ENCODE peak calls at places on chromosomes 11 and 22, in nine cellular contexts. R is GM12892, J is GM12891, C is stomach, Z is HCT116, L is GM23338, G is HL-60, P is H1, N is suprapubic skin. D is an unnamed sample.

GRCh38 chr11:2686360-2687222 is 13.2 kb downstream of the KCNQ1OT1 start:
- DNase-seq in R (no peak), J (no peak), C (no peak), Z (no peak), L (no peak), G (no peak), P (no peak), N (peak), D (no peak)

GRCh38 chr11:95092549-95093324 is 3.1 kb downstream of the ENDOD1 start:
- DNase-seq in R (no peak), J (no peak), C (no peak), Z (no peak), L (peak), G (no peak), P (no peak), N (no peak), D (no peak)

GRCh38 chr11:119093666-119093950 is 8.0 kb downstream of the DPAGT1 start:
- DNase-seq in R (no peak), J (no peak), C (no peak), Z (no peak), L (no peak), G (no peak), P (no peak), N (no peak), D (no peak)

GRCh38 chr11:19903620-19904069 is 191.0 kb downstream of the NAV2 start:
- DNase-seq in R (no peak), J (no peak), C (peak), Z (peak), L (peak), G (peak), P (peak), N (no peak), D (peak)

GRCh38 chr11:64803846-64804345 is 882 bp upstream of the MAP4K2 start:
- DNase-seq in R (no peak), J (no peak), C (no peak), Z (no peak), L (peak), G (no peak), P (no peak), N (no peak), D (no peak)

GRCh38 chr11:1763796-1764661 is at the start of gene CTSD:
- DNase-seq in R (peak), J (peak), C (peak), Z (peak), L (peak), G (peak), P (peak), N (peak), D (peak)

GRCh38 chr11:78415338-78415737 is 2.3 kb downstream of the GAB2 start:
- DNase-seq in R (no peak), J (no peak), C (no peak), Z (no peak), L (no peak), G (no peak), P (no peak), N (no peak), D (no peak)

GRCh38 chr11:92965196-92965595 is 4.3 kb upstream of the MTNR1B start:
- DNase-seq in R (no peak), J (no peak), C (no peak), Z (no peak), L (no peak), G (no peak), P (no peak), N (no peak), D (no peak)

GRCh38 chr22:18095101-18095805 is 15.4 kb upstream of the TUBA8 start:
- DNase-seq in R (no peak), J (no peak), C (no peak), Z (no peak), L (no peak), G (no peak), P (no peak), N (no peak), D (no peak)

GRCh38 chr11:90220391-90220790 is 2.5 kb downstream of the CHORDC1 start:
- DNase-seq in R (no peak), J (no peak), C (no peak), Z (no peak), L (no peak), G (no peak), P (no peak), N (no peak), D (no peak)

GRCh38 chr11:69245491-69246345 is 48.2 kb upstream of the MYEOV start:
- DNase-seq in R (no peak), J (no peak), C (peak), Z (no peak), L (no peak), G (no peak), P (no peak), N (no peak), D (no peak)

GRCh38 chr11:106276859-106277436 is 199.5 kb downstream of the AASDHPPT start:
- DNase-seq in R (no peak), J (no peak), C (no peak), Z (no peak), L (peak), G (no peak), P (no peak), N (no peak), D (no peak)

GRCh38 chr11:62610814-62611704 is 1.5 kb downstream of the EML3 start:
- DNase-seq in R (peak), J (no peak), C (no peak), Z (no peak), L (no peak), G (no peak), P (no peak), N (no peak), D (no peak)

GRCh38 chr11:12854829-12855228 is 154.3 kb upstream of the RASSF10 start:
- DNase-seq in R (no peak), J (no peak), C (no peak), Z (no peak), L (no peak), G (no peak), P (no peak), N (no peak), D (no peak)

GRCh38 chr11:62132188-62132587 is 8.4 kb downstream of the INCENP start:
- DNase-seq in R (no peak), J (no peak), C (peak), Z (no peak), L (no peak), G (no peak), P (no peak), N (peak), D (no peak)

GRCh38 chr11:43788394-43788793 is 92.2 kb upstream of the ALKBH3 start:
- DNase-seq in R (no peak), J (no peak), C (no peak), Z (no peak), L (no peak), G (peak), P (no peak), N (no peak), D (peak)

GRCh38 chr22:25700996-25701815 is 40.8 kb upstream of the MYO18B start:
- DNase-seq in R (no peak), J (no peak), C (no peak), Z (no peak), L (no peak), G (no peak), P (no peak), N (no peak), D (no peak)

GRCh38 chr22:26367402-26368245 is 61.4 kb upstream of the ASPHD2 start:
- DNase-seq in R (peak), J (peak), C (peak), Z (peak), L (peak), G (peak), P (peak), N (no peak), D (no peak)

GRCh38 chr22:50569041-50569459 is 6.3 kb upstream of the SYCE3 start:
- DNase-seq in R (no peak), J (no peak), C (peak), Z (no peak), L (no peak), G (no peak), P (no peak), N (no peak), D (no peak)

GRCh38 chr11:100753144-100753543 is 66.1 kb downstream of the ARHGAP42 start:
- DNase-seq in R (no peak), J (no peak), C (peak), Z (no peak), L (peak), G (no peak), P (peak), N (no peak), D (no peak)

GRCh38 chr11:96154802-96155520 is 188.0 kb downstream of the MAML2 start:
- DNase-seq in R (no peak), J (no peak), C (no peak), Z (no peak), L (no peak), G (no peak), P (no peak), N (no peak), D (no peak)

GRCh38 chr11:1082346-1082727 is 7.7 kb downstream of the MUC2 start:
- DNase-seq in R (no peak), J (no peak), C (no peak), Z (no peak), L (no peak), G (no peak), P (no peak), N (peak), D (no peak)

DNA sequence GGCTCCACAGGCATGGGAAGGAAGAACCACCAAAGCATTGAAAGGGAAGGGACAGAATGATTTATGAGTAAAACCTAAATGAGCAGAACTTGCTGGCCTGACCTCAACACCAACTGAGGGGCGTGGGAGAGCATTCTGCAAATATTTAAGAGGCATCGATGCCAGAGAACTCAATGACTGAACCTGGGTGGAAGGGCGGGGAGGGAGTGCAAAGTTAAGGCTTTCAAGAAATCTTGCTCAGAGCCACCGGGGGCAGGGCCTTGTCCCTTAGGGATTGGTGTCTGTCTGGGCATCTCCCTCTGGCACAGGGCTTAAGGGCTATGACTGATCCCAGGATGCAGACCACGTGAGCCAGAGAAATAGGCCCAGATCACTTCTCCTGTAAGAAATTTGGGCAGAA is 137.1 kb downstream of the ADAMTS15 start:
- DNase-seq in R (no peak), J (no peak), C (no peak), Z (no peak), L (peak), G (no peak), P (no peak), N (no peak), D (no peak)
- TF ChIP-seq POLR2AphosphoS5 in R (no peak), J (no peak), C (no peak), Z (no peak), L (no peak), G (no peak), P (no peak), N (no peak), D (no peak)

DNA sequence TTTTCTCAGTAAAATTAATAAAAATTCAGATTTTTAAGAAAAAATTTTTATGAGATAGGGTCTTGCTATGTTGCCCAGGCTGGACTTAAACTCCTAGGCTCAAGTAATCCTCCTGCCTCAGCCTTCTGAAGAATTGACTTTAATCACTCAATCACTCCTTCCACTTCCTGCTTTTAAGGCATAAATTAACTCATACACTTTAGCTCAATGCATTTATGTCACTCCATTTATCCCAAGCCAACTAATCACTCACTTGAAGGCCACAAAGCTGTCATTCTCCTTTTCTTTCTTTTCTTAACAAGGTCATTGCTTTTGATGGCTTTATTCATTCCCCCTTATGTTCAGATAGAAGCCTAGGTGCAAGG is 877 bp downstream of the ALG9 start:
- DNase-seq in R (no peak), J (no peak), C (no peak), Z (no peak), L (no peak), G (no peak), P (no peak), N (no peak), D (no peak)
- TF ChIP-seq POLR2AphosphoS5 in R (no peak), J (no peak), C (no peak), Z (no peak), L (no peak), G (no peak), P (no peak), N (no peak), D (no peak)

GRCh38 chr22:42891008-42891407 is 33.9 kb upstream of the ARFGAP3 start:
- DNase-seq in R (no peak), J (no peak), C (no peak), Z (no peak), L (no peak), G (no peak), P (no peak), N (no peak), D (no peak)

GRCh38 chr22:42887523-42888507 is 30.7 kb upstream of the ARFGAP3 start:
- DNase-seq in R (no peak), J (no peak), C (peak), Z (no peak), L (no peak), G (no peak), P (no peak), N (no peak), D (no peak)

GRCh38 chr22:42887114-42887513 is 30.0 kb upstream of the ARFGAP3 start:
- DNase-seq in R (no peak), J (no peak), C (no peak), Z (no peak), L (no peak), G (no peak), P (no peak), N (no peak), D (no peak)

GRCh38 chr22:42891696-42892095 is 34.6 kb upstream of the ARFGAP3 start:
- DNase-seq in R (no peak), J (no peak), C (no peak), Z (no peak), L (no peak), G (no peak), P (no peak), N (no peak), D (no peak)

GRCh38 chr22:42889290-42889689 is 32.2 kb upstream of the ARFGAP3 start:
- DNase-seq in R (peak), J (peak), C (no peak), Z (no peak), L (no peak), G (peak), P (no peak), N (no peak), D (no peak)
- TF ChIP-seq POLR2AphosphoS5 in R (no peak), J (no peak), C (no peak), Z (no peak), L (no peak), G (peak), P (no peak), N (no peak), D (no peak)

DNA sequence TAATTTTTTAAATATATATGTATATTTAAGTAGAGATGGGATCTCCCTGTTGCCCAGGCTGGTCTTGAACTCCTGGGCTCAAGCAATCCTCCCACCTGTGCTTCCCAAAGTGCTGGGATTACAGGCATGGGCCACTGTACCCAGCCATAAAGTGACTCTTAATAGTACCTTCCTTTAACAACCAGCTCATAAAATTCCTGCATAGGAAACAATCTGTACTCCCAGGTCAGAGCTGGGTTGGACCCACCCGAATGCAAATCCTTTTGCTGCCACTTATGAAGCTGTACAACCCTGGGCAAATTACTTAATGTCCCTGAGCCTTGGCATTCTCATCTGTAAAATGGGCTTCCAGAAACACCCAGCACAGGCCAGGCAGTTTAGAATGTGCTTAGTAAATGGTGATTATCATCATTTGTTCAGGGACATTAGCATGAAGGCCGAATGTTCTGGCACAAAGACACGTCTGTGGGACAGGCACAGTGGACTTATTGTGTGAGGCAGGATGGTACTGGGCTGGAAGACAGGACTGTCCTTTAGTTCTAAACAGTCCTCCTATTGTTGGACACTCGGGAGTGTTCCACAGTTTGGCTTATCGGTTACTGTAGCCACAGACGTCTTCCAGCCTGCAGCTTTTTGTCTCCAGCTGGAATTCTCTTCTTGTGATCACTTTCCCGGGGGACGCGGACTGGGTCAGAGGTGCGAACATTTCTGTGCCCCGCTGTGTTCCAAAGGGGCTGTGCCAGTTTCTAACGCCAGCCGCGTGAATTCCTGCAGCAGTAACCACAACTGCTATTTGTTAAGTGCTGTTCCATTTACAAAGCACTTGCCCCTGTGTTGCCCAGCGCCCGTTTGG is 6.0 kb downstream of the PDXP start:
- DNase-seq in R (no peak), J (no peak), C (no peak), Z (no peak), L (no peak), G (no peak), P (no peak), N (no peak), D (no peak)
- TF ChIP-seq POLR2AphosphoS5 in R (no peak), J (no peak), C (no peak), Z (no peak), L (no peak), G (no peak), P (no peak), N (no peak), D (no peak)

GRCh38 chr11:17831228-17831627 is 96.6 kb downstream of the KCNC1 start:
- DNase-seq in R (no peak), J (no peak), C (no peak), Z (no peak), L (no peak), G (no peak), P (no peak), N (no peak), D (no peak)

GRCh38 chr11:17831883-17832282 is 97.3 kb downstream of the KCNC1 start:
- DNase-seq in R (no peak), J (no peak), C (no peak), Z (no peak), L (no peak), G (no peak), P (no peak), N (no peak), D (no peak)

GRCh38 chr11:17827006-17827405 is 92.4 kb downstream of the KCNC1 start:
- DNase-seq in R (no peak), J (no peak), C (no peak), Z (no peak), L (peak), G (no peak), P (no peak), N (no peak), D (no peak)

DNA sequence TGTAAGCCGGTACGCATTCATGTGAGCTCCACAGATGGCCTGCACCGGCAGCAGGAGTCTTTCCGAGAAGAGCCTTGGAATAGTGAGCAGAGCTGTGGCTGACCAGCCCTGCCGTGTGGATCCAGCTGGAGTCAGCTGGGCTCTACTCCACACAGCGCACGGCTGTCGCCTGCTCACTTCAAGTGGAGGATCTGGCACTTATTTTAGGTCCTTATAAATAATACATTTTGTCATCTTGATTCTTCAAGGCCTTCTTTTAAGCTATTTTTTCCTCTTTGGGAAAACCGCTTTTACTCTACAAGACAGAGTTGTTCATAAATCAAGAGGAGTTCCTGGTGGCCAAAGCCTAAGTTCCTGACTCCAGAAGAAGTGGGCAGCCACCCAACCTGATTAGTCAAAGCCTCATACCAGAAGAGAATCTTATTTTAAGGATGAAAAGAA is 93.8 kb downstream of the KCNC1 start:
- DNase-seq in R (no peak), J (no peak), C (peak), Z (no peak), L (no peak), G (no peak), P (no peak), N (no peak), D (no peak)
- TF ChIP-seq POLR2AphosphoS5 in R (no peak), J (no peak), C (no peak), Z (no peak), L (no peak), G (no peak), P (no peak), N (no peak), D (no peak)

GRCh38 chr11:56152333-56152732 is 7.8 kb downstream of the OR8K5 start:
- DNase-seq in R (no peak), J (no peak), C (no peak), Z (no peak), L (no peak), G (no peak), P (no peak), N (no peak), D (no peak)
- TF ChIP-seq POLR2AphosphoS5 in R (no peak), J (no peak), C (no peak), Z (no peak), L (no peak), G (no peak), P (no peak), N (no peak), D (no peak)

D was measured in prostate gland.